ENCODE peak calls at places on chromosome 3, in four cellular contexts. B, X, W and Y are unnamed samples.

GRCh38 chr3:25664066-25664809 is 469 bp downstream of the TOP2B start:
- DNase-seq in B (no peak), X (peak; percentile 57), W (peak; percentile 54), Y (no peak)

GRCh38 chr3:19645093-19645492 is 288.9 kb downstream of the EFHB start:
- DNase-seq in B (no peak), X (no peak), W (no peak), Y (no peak)

GRCh38 chr3:164360078-164360578 is 718.2 kb downstream of the SI start:
- DNase-seq in B (no peak), X (no peak), W (no peak), Y (no peak)

GRCh38 chr3:50675179-50676030 is 678 bp downstream of the DOCK3 start:
- DNase-seq in B (no peak), X (no peak), W (no peak), Y (no peak)

GRCh38 chr3:492586-493296 is 296.2 kb downstream of the CHL1 start:
- DNase-seq in B (no peak), X (no peak), W (no peak), Y (no peak)

GRCh38 chr3:188286087-188286513 is 132.1 kb downstream of the LPP start:
- DNase-seq in B (no peak), X (no peak), W (peak; percentile 88), Y (peak; percentile 70)

GRCh38 chr3:14784087-14784596 is 34.6 kb upstream of the FGD5 start:
- DNase-seq in B (no peak), X (no peak), W (no peak), Y (no peak)

GRCh38 chr3:145915787-145916186 is 245.2 kb downstream of the PLOD2 start:
- DNase-seq in B (no peak), X (peak; percentile 38), W (no peak), Y (no peak)

GRCh38 chr3:128499724-128500275 is 6.8 kb upstream of the GATA2 start:
- DNase-seq in B (no peak), X (no peak), W (no peak), Y (no peak)

GRCh38 chr3:58082047-58082446 is 73.8 kb downstream of the FLNB start:
- DNase-seq in B (peak; percentile 23), X (no peak), W (no peak), Y (no peak)

GRCh38 chr3:63911901-63912767 is at the start of gene SCAANT1:
- DNase-seq in B (peak; percentile 36), X (peak; percentile 79), W (peak; percentile 79), Y (peak; percentile 67)

GRCh38 chr3:115321396-115321795 is 174.3 kb upstream of the ZBTB20 start:
- DNase-seq in B (no peak), X (no peak), W (no peak), Y (no peak)